ENCODE peak calls at places on chromosomes 6 and 20, in six cellular contexts. One of them, this sample, is unnamed.

GRCh38 chr20:58677808-58678207 is 14.8 kb upstream of the NPEPL1 start:
- DNase-seq in epithelial cell of esophagus: no peak
- DNase-seq in Caco-2: no peak
- DNase-seq in fibroblast of the aortic adventitia: no peak
- DNase-seq in mucosa of descending colon: no peak
- DNase-seq in ovary: no peak
- DNase-seq in this sample: no peak

GRCh38 chr20:48538058-48538825 is 289.6 kb downstream of the PREX1 start:
- DNase-seq in fibroblast of the aortic adventitia: peak; percentile 91
- DNase-seq in epithelial cell of esophagus: peak; percentile 74
- DNase-seq in Caco-2: peak; percentile 90
- DNase-seq in mucosa of descending colon: no peak
- DNase-seq in ovary: peak; percentile 67
- DNase-seq in this sample: peak; percentile 71

GRCh38 chr6:4413073-4413472 is 277.7 kb upstream of the ECI2 start:
- DNase-seq in Caco-2: no peak
- DNase-seq in epithelial cell of esophagus: peak; percentile 16
- DNase-seq in ovary: no peak
- DNase-seq in mucosa of descending colon: no peak
- DNase-seq in fibroblast of the aortic adventitia: peak; percentile 89
- DNase-seq in this sample: no peak

GRCh38 chr6:116764961-116765841 is at the start of gene FAM162B:
- DNase-seq in ovary: peak; percentile 58
- DNase-seq in epithelial cell of esophagus: peak; percentile 11
- DNase-seq in fibroblast of the aortic adventitia: no peak
- DNase-seq in mucosa of descending colon: no peak
- DNase-seq in Caco-2: no peak
- DNase-seq in this sample: no peak

GRCh38 chr6:140174509-140174908 is 800.1 kb upstream of the CITED2 start:
- DNase-seq in mucosa of descending colon: no peak
- DNase-seq in fibroblast of the aortic adventitia: peak; percentile 93
- DNase-seq in ovary: no peak
- DNase-seq in Caco-2: no peak
- DNase-seq in epithelial cell of esophagus: peak; percentile 99
- DNase-seq in this sample: peak; percentile 96

GRCh38 chr20:21450572-21450971 is 53.2 kb upstream of the NKX2-4 start:
- DNase-seq in epithelial cell of esophagus: peak; percentile 64
- DNase-seq in mucosa of descending colon: no peak
- DNase-seq in Caco-2: no peak
- DNase-seq in ovary: no peak
- DNase-seq in fibroblast of the aortic adventitia: no peak
- DNase-seq in this sample: peak; percentile 35

GRCh38 chr6:89963391-89963790 is 69.1 kb downstream of the GJA10 start:
- DNase-seq in fibroblast of the aortic adventitia: no peak
- DNase-seq in Caco-2: no peak
- DNase-seq in epithelial cell of esophagus: peak; percentile 56
- DNase-seq in ovary: no peak
- DNase-seq in mucosa of descending colon: no peak
- DNase-seq in this sample: peak; percentile 46

GRCh38 chr6:18388942-18389341 is 1.8 kb downstream of the RNF144B start:
- DNase-seq in epithelial cell of esophagus: peak; percentile 62
- DNase-seq in mucosa of descending colon: no peak
- DNase-seq in fibroblast of the aortic adventitia: peak; percentile 72
- DNase-seq in Caco-2: no peak
- DNase-seq in ovary: no peak
- DNase-seq in this sample: peak; percentile 53

GRCh38 chr6:25056130-25056529 is 120.4 kb upstream of the RIPOR2 start:
- DNase-seq in ovary: no peak
- DNase-seq in epithelial cell of esophagus: no peak
- DNase-seq in mucosa of descending colon: no peak
- DNase-seq in Caco-2: no peak
- DNase-seq in fibroblast of the aortic adventitia: no peak
- DNase-seq in this sample: no peak

GRCh38 chr20:7379621-7380220 is 560.5 kb downstream of the HAO1 start:
- DNase-seq in fibroblast of the aortic adventitia: no peak
- DNase-seq in epithelial cell of esophagus: peak; percentile 10
- DNase-seq in ovary: no peak
- DNase-seq in mucosa of descending colon: no peak
- DNase-seq in Caco-2: no peak
- DNase-seq in this sample: no peak

GRCh38 chr6:161817881-161818280 is 544.0 kb upstream of the AGPAT4 start:
- DNase-seq in Caco-2: no peak
- DNase-seq in fibroblast of the aortic adventitia: no peak
- DNase-seq in epithelial cell of esophagus: no peak
- DNase-seq in ovary: no peak
- DNase-seq in mucosa of descending colon: no peak
- DNase-seq in this sample: no peak

GRCh38 chr6:125759184-125759902 is 9.9 kb downstream of the HEY2 start:
- DNase-seq in Caco-2: peak; percentile 32
- DNase-seq in fibroblast of the aortic adventitia: no peak
- DNase-seq in ovary: no peak
- DNase-seq in mucosa of descending colon: peak; percentile 36
- DNase-seq in epithelial cell of esophagus: no peak
- DNase-seq in this sample: no peak
- TF ChIP-seq CTCF in Caco-2: peak; percentile 27
- TF ChIP-seq CTCF in fibroblast of the aortic adventitia: peak; percentile 4
- TF ChIP-seq CTCF in ovary: no peak
- TF ChIP-seq CTCF in mucosa of descending colon: no peak
- TF ChIP-seq CTCF in epithelial cell of esophagus: no peak
- TF ChIP-seq CTCF in this sample: peak; percentile 22

GRCh38 chr6:166330612-166331011 is 11.7 kb downstream of the SFT2D1 start:
- DNase-seq in Caco-2: peak; percentile 35
- DNase-seq in epithelial cell of esophagus: peak; percentile 28
- DNase-seq in mucosa of descending colon: no peak
- DNase-seq in fibroblast of the aortic adventitia: peak; percentile 28
- DNase-seq in ovary: peak; percentile 54
- DNase-seq in this sample: no peak
- TF ChIP-seq CTCF in Caco-2: no peak
- TF ChIP-seq CTCF in epithelial cell of esophagus: no peak
- TF ChIP-seq CTCF in mucosa of descending colon: no peak
- TF ChIP-seq CTCF in fibroblast of the aortic adventitia: peak; percentile 24
- TF ChIP-seq CTCF in ovary: no peak
- TF ChIP-seq CTCF in this sample: no peak

DNA sequence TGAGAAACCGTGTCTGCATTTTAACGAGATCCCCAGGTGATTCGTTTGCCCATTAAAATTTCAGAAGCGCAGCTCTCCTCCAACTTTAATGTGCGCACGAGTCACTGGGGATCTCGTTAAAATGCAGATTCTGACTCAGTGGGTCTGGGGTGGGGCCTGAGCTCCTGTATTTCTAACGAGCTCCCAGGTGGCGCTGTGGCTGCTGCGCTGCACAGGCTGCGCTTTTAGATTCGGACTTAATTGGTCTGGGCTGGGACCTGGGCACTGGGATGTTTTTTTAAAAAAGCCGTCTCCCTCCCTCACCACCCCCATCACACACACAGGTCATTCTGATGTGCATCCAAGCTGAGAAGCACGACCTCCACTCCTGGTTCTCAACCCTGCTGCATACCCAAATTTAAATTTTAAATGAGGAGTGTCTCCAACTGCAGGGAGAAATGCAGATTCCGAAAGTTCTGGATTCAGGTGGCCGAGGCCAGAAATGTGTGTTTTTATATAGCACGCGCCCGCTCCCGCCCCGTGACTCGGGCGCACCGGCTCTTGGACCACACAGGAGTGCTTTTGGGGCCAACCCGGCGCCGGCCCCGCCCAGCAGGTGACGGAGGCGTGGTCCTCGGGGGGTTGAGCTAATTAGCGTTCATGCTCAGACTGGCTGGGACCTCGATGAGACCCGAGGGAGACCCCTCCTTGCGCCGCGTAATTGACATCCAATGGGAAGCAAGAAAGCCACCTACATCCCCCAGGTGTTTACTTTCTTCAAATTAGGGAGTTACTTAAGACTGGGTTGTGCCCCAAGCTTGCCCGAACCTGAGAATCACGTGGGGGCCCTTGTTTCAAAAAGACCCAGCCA is 85.8 kb downstream of the ZFP64 start:
- DNase-seq in fibroblast of the aortic adventitia: no peak
- DNase-seq in Caco-2: no peak
- DNase-seq in mucosa of descending colon: no peak
- DNase-seq in epithelial cell of esophagus: peak; percentile 82
- DNase-seq in ovary: no peak
- DNase-seq in this sample: peak; percentile 51
- TF ChIP-seq CTCF in fibroblast of the aortic adventitia: peak; percentile 29
- TF ChIP-seq CTCF in Caco-2: no peak
- TF ChIP-seq CTCF in mucosa of descending colon: no peak
- TF ChIP-seq CTCF in epithelial cell of esophagus: peak; percentile 67
- TF ChIP-seq CTCF in ovary: no peak
- TF ChIP-seq CTCF in this sample: peak; percentile 20

GRCh38 chr6:112372213-112372806 is 25.2 kb downstream of the RFPL4B start:
- DNase-seq in fibroblast of the aortic adventitia: peak; percentile 62
- DNase-seq in epithelial cell of esophagus: peak; percentile 39
- DNase-seq in mucosa of descending colon: no peak
- DNase-seq in ovary: no peak
- DNase-seq in Caco-2: no peak
- DNase-seq in this sample: peak; percentile 47
- TF ChIP-seq CTCF in fibroblast of the aortic adventitia: peak; percentile 61
- TF ChIP-seq CTCF in epithelial cell of esophagus: peak; percentile 54
- TF ChIP-seq CTCF in mucosa of descending colon: no peak
- TF ChIP-seq CTCF in ovary: peak; percentile 30
- TF ChIP-seq CTCF in Caco-2: no peak
- TF ChIP-seq CTCF in this sample: peak; percentile 36

GRCh38 chr6:17042422-17043147 is 59.3 kb upstream of the STMND1 start:
- DNase-seq in epithelial cell of esophagus: peak; percentile 79
- DNase-seq in ovary: no peak
- DNase-seq in fibroblast of the aortic adventitia: peak; percentile 76
- DNase-seq in Caco-2: peak; percentile 22
- DNase-seq in mucosa of descending colon: peak; percentile 65
- DNase-seq in this sample: peak; percentile 55
- TF ChIP-seq CTCF in epithelial cell of esophagus: peak; percentile 62
- TF ChIP-seq CTCF in ovary: no peak
- TF ChIP-seq CTCF in fibroblast of the aortic adventitia: peak; percentile 46
- TF ChIP-seq CTCF in Caco-2: no peak
- TF ChIP-seq CTCF in mucosa of descending colon: peak; percentile 8
- TF ChIP-seq CTCF in this sample: peak; percentile 26

GRCh38 chr6:85126448-85127178 is 323.3 kb upstream of the NT5E start:
- DNase-seq in Caco-2: peak; percentile 60
- DNase-seq in ovary: no peak
- DNase-seq in fibroblast of the aortic adventitia: peak; percentile 17
- DNase-seq in mucosa of descending colon: no peak
- DNase-seq in epithelial cell of esophagus: peak; percentile 41
- DNase-seq in this sample: peak; percentile 73
- TF ChIP-seq CTCF in Caco-2: peak; percentile 57
- TF ChIP-seq CTCF in ovary: no peak
- TF ChIP-seq CTCF in fibroblast of the aortic adventitia: peak; percentile 49
- TF ChIP-seq CTCF in mucosa of descending colon: no peak
- TF ChIP-seq CTCF in epithelial cell of esophagus: peak; percentile 62
- TF ChIP-seq CTCF in this sample: peak; percentile 80

GRCh38 chr6:92122746-92123145 is 1296.6 kb downstream of the EPHA7 start:
- DNase-seq in mucosa of descending colon: no peak
- DNase-seq in Caco-2: no peak
- DNase-seq in fibroblast of the aortic adventitia: no peak
- DNase-seq in ovary: no peak
- DNase-seq in epithelial cell of esophagus: peak; percentile 10
- DNase-seq in this sample: peak; percentile 43
- TF ChIP-seq CTCF in mucosa of descending colon: no peak
- TF ChIP-seq CTCF in Caco-2: peak; percentile 33
- TF ChIP-seq CTCF in fibroblast of the aortic adventitia: no peak
- TF ChIP-seq CTCF in ovary: no peak
- TF ChIP-seq CTCF in epithelial cell of esophagus: peak; percentile 49
- TF ChIP-seq CTCF in this sample: peak; percentile 32

GRCh38 chr20:4901031-4901818 is 100.1 kb downstream of the SLC23A2 start:
- DNase-seq in Caco-2: no peak
- DNase-seq in fibroblast of the aortic adventitia: no peak
- DNase-seq in epithelial cell of esophagus: peak; percentile 38
- DNase-seq in mucosa of descending colon: no peak
- DNase-seq in ovary: no peak
- DNase-seq in this sample: no peak
- TF ChIP-seq CTCF in Caco-2: no peak
- TF ChIP-seq CTCF in fibroblast of the aortic adventitia: no peak
- TF ChIP-seq CTCF in epithelial cell of esophagus: no peak
- TF ChIP-seq CTCF in mucosa of descending colon: no peak
- TF ChIP-seq CTCF in ovary: no peak
- TF ChIP-seq CTCF in this sample: no peak

GRCh38 chr20:9172908-9173307 is 104.0 kb downstream of the PLCB4 start:
- DNase-seq in epithelial cell of esophagus: peak; percentile 16
- DNase-seq in mucosa of descending colon: no peak
- DNase-seq in fibroblast of the aortic adventitia: peak; percentile 22
- DNase-seq in Caco-2: no peak
- DNase-seq in ovary: no peak
- DNase-seq in this sample: peak; percentile 18
- TF ChIP-seq CTCF in epithelial cell of esophagus: no peak
- TF ChIP-seq CTCF in mucosa of descending colon: no peak
- TF ChIP-seq CTCF in fibroblast of the aortic adventitia: peak; percentile 37
- TF ChIP-seq CTCF in Caco-2: no peak
- TF ChIP-seq CTCF in ovary: no peak
- TF ChIP-seq CTCF in this sample: no peak

GRCh38 chr6:170583736-170584180 is 679 bp downstream of the PDCD2 start:
- DNase-seq in ovary: no peak
- DNase-seq in fibroblast of the aortic adventitia: peak; percentile 6
- DNase-seq in epithelial cell of esophagus: no peak
- DNase-seq in Caco-2: no peak
- DNase-seq in mucosa of descending colon: no peak
- DNase-seq in this sample: no peak
- TF ChIP-seq CTCF in ovary: no peak
- TF ChIP-seq CTCF in fibroblast of the aortic adventitia: no peak
- TF ChIP-seq CTCF in epithelial cell of esophagus: peak; percentile 18
- TF ChIP-seq CTCF in Caco-2: no peak
- TF ChIP-seq CTCF in mucosa of descending colon: no peak
- TF ChIP-seq CTCF in this sample: no peak